ENCODE peak calls at places on chromosome 7, in seven cellular contexts. X is right atrium auricular region, B is aorta, D is A549, M is breast epithelium, N is lower lobe of right lung, F is AG04450. J is an unnamed sample.

GRCh38 chr7:101816499-101817030 is 861 bp upstream of the CUX1 start:
- DNase-seq in N (peak), B (peak), X (no peak), M (no peak), F (no peak), D (no peak), J (no peak)

GRCh38 chr7:130380861-130381455 is 664 bp downstream of the CPA1 start:
- DNase-seq in D (no peak), N (no peak), F (no peak), M (no peak), X (no peak), B (no peak), J (no peak)

GRCh38 chr7:45324683-45325237 is 167.2 kb downstream of the RAMP3 start:
- DNase-seq in X (no peak), N (no peak), B (no peak), F (no peak), D (no peak), M (no peak), J (no peak)

GRCh38 chr7:75637854-75638606 is 100.7 kb downstream of the HIP1 start:
- DNase-seq in N (no peak), B (no peak), X (no peak), F (no peak), D (no peak), M (no peak), J (no peak)

GRCh38 chr7:135467207-135467711 is 42.6 kb downstream of the CNOT4 start:
- DNase-seq in X (no peak), N (no peak), F (no peak), B (no peak), M (no peak), D (peak), J (no peak)

GRCh38 chr7:70520604-70521003 is 611.3 kb upstream of the GALNT17 start:
- DNase-seq in N (no peak), B (no peak), D (peak), M (no peak), X (no peak), F (no peak), J (no peak)

GRCh38 chr7:104327534-104327933 is 869 bp upstream of the LHFPL3 start:
- DNase-seq in F (no peak), X (no peak), B (no peak), M (no peak), D (no peak), N (no peak), J (no peak)

GRCh38 chr7:21253740-21254687 is 173.9 kb upstream of the SP4 start:
- DNase-seq in M (no peak), F (no peak), D (peak), B (no peak), X (no peak), N (no peak), J (peak)

GRCh38 chr7:114160925-114161324 is 242.1 kb upstream of the PPP1R3A start:
- DNase-seq in D (no peak), X (no peak), N (no peak), F (no peak), B (no peak), M (no peak), J (no peak)

GRCh38 chr7:2299131-2299829 is 15.0 kb downstream of the SNX8 start:
- DNase-seq in D (no peak), F (no peak), N (peak), M (no peak), B (no peak), X (peak), J (no peak)

GRCh38 chr7:155879592-155879991 is 67.3 kb upstream of the SHH start:
- DNase-seq in M (no peak), F (no peak), X (no peak), D (no peak), N (no peak), B (no peak), J (no peak)
- H3K27ac ChIP-seq in M (no peak), F (no peak), X (no peak), D (peak), N (no peak), B (no peak), J (no peak)

GRCh38 chr7:7536396-7537019 is 835 bp upstream of the COL28A1 start:
- DNase-seq in N (no peak), X (no peak), B (no peak), M (no peak), F (no peak), D (no peak), J (no peak)
- H3K27ac ChIP-seq in N (no peak), X (no peak), B (no peak), M (no peak), F (no peak), D (no peak), J (no peak)

GRCh38 chr7:108515013-108515412 is 10.9 kb downstream of the PNPLA8 start:
- DNase-seq in N (no peak), X (no peak), F (no peak), D (no peak), M (no peak), B (no peak), J (no peak)
- H3K27ac ChIP-seq in N (no peak), X (no peak), F (no peak), D (no peak), M (no peak), B (no peak), J (no peak)

DNA sequence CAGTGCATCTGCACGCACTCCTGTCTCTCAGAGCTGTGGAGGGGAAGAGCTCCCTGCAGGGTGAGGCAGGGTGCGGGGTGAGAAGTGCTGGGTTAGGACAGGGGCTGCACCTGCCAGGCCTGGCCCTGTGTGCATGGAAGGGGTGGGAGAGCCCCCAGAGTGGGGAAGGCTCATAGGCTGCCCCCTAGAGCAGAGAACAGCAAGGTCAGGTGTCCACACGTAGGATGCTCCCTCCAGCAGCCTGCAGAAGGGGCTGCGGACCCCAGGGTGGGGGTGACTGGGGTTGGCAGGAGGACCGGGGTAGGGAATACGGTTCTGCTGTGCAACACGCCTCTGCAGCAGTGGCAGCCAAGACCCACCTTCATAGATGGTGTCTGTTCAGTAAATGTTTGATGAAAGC is 208.6 kb downstream of the PTPRN2 start:
- DNase-seq in F (no peak), D (no peak), N (no peak), M (no peak), B (peak), X (no peak), J (no peak)
- H3K27ac ChIP-seq in F (no peak), D (no peak), N (no peak), M (no peak), B (no peak), X (no peak), J (no peak)

GRCh38 chr7:34757570-34758110 is 99.6 kb downstream of the NPSR1 start:
- DNase-seq in F (no peak), M (no peak), N (no peak), B (no peak), X (no peak), D (no peak), J (no peak)
- H3K27ac ChIP-seq in F (no peak), M (no peak), N (no peak), B (no peak), X (no peak), D (peak), J (no peak)

GRCh38 chr7:73892003-73892975 is 31.3 kb downstream of the TMEM270 start:
- DNase-seq in X (no peak), M (no peak), B (peak), N (no peak), D (no peak), F (no peak), J (no peak)
- H3K27ac ChIP-seq in X (no peak), M (peak), B (peak), N (no peak), D (peak), F (peak), J (no peak)

GRCh38 chr7:146735992-146736391 is 619.4 kb downstream of the CNTNAP2 start:
- DNase-seq in D (no peak), B (no peak), N (no peak), F (no peak), M (no peak), X (no peak), J (no peak)
- H3K27ac ChIP-seq in D (no peak), B (no peak), N (no peak), F (no peak), M (no peak), X (no peak), J (no peak)

GRCh38 chr7:132307465-132307864 is 268.8 kb downstream of the PLXNA4 start:
- DNase-seq in B (no peak), F (no peak), D (no peak), X (no peak), M (no peak), N (no peak), J (no peak)

GRCh38 chr7:132317856-132318255 is 258.4 kb downstream of the PLXNA4 start:
- DNase-seq in N (no peak), M (no peak), F (no peak), B (no peak), D (no peak), X (no peak), J (no peak)

GRCh38 chr7:132311747-132312146 is 264.5 kb downstream of the PLXNA4 start:
- DNase-seq in X (no peak), D (no peak), M (no peak), B (no peak), N (no peak), F (no peak), J (no peak)

GRCh38 chr7:132309102-132309805 is 267.0 kb downstream of the PLXNA4 start:
- DNase-seq in F (no peak), X (no peak), D (no peak), N (no peak), M (no peak), B (no peak), J (no peak)

GRCh38 chr7:132312531-132313070 is 263.7 kb downstream of the PLXNA4 start:
- DNase-seq in X (no peak), M (no peak), N (no peak), D (no peak), B (no peak), F (no peak), J (no peak)
- H3K27ac ChIP-seq in X (no peak), M (no peak), N (no peak), D (no peak), B (no peak), F (no peak), J (no peak)

J was measured in epithelial cell of prostate.